ENCODE peak calls at places on chromosomes 7 and 10, in ten cellular contexts. Z is thoracic aorta, R is spleen, L is endothelial cell of umbilical vein, T is cardiac muscle cell, N is BJ, D is testis, S is upper lobe of right lung, G is lung, A is mammary epithelial cell. P is an unnamed sample. For H3K36me3, the result is how much of the 10 kb centered on the place peaks cover.

GRCh38 chr10:112262556-112262955 is 20.6 kb upstream of the TECTB start:
- DNase-seq in D (no peak), Z (no peak), S (no peak), N (no peak), T (peak), G (no peak), L (no peak), A (peak), R (no peak), P (no peak)

GRCh38 chr10:33559105-33559504 is 224.6 kb upstream of the NRP1 start:
- DNase-seq in D (no peak), R (no peak), Z (no peak), N (peak), S (no peak), L (no peak), G (no peak), A (peak), T (peak), P (peak)

GRCh38 chr10:119860866-119861601 is 11.6 kb downstream of the MCMBP start:
- DNase-seq in R (no peak), Z (no peak), N (no peak), D (no peak), A (no peak), T (no peak), S (no peak), L (no peak), G (no peak), P (no peak)

GRCh38 chr10:93458821-93459257 is 23.3 kb downstream of the MYOF start:
- DNase-seq in G (peak), T (peak), N (peak), A (peak), S (peak), R (no peak), D (peak), Z (peak), L (peak), P (no peak)

GRCh38 chr7:97187067-97187466 is 69.6 kb downstream of the SDHAF3 start:
- DNase-seq in N (peak), S (no peak), T (peak), A (peak), R (no peak), G (no peak), D (no peak), L (no peak), Z (no peak), P (peak)

GRCh38 chr7:100220833-100221718 is 1.3 kb downstream of the PVRIG start:
- DNase-seq in D (no peak), A (no peak), N (no peak), R (peak), S (no peak), Z (no peak), T (no peak), G (no peak), L (no peak), P (no peak)

GRCh38 chr10:129761166-129761565 is 202.9 kb downstream of the EBF3 start:
- DNase-seq in A (no peak), L (no peak), G (no peak), S (peak), D (no peak), Z (no peak), R (peak), T (no peak), N (no peak), P (no peak)

GRCh38 chr10:71714055-71714454 is 5.5 kb downstream of the C10orf105 start:
- DNase-seq in G (no peak), A (no peak), T (no peak), L (no peak), N (no peak), D (no peak), S (no peak), R (no peak), Z (no peak), P (no peak)

GRCh38 chr10:93126484-93127052 is 52.9 kb downstream of the CYP26A1 start:
- DNase-seq in D (no peak), T (no peak), N (no peak), Z (no peak), R (no peak), S (no peak), G (no peak), L (no peak), A (no peak), P (no peak)

GRCh38 chr10:125795111-125795510 is 19.5 kb upstream of the MMP21 start:
- DNase-seq in D (peak), N (no peak), Z (no peak), L (no peak), G (no peak), T (no peak), S (no peak), A (no peak), R (no peak), P (no peak)

GRCh38 chr10:65323802-65324201 is 1602.0 kb upstream of the LRRTM3 start:
- DNase-seq in R (no peak), L (no peak), D (no peak), A (no peak), T (no peak), N (no peak), S (no peak), G (no peak), Z (no peak), P (no peak)

GRCh38 chr10:63042256-63042655 is 90.9 kb upstream of the NRBF2 start:
- DNase-seq in S (no peak), G (no peak), T (peak), R (no peak), L (peak), Z (no peak), A (no peak), D (no peak), N (no peak), P (peak)

GRCh38 chr7:129053938-129054437 is 923 bp downstream of the TNPO3 start:
- DNase-seq in G (no peak), Z (no peak), T (peak), R (no peak), A (no peak), S (no peak), D (no peak), L (peak), N (no peak), P (no peak)

GRCh38 chr7:98354511-98355249 is 46.2 kb downstream of the BAIAP2L1 start:
- DNase-seq in G (peak), L (peak), T (peak), D (no peak), A (peak), N (no peak), R (no peak), Z (no peak), S (peak), P (no peak)

GRCh38 chr7:17774248-17774647 is 166.0 kb downstream of the SNX13 start:
- DNase-seq in A (peak), T (peak), L (no peak), D (no peak), R (no peak), G (no peak), Z (no peak), N (peak), S (no peak), P (no peak)

GRCh38 chr10:71752391-71753090 is 20.8 kb downstream of the VSIR start:
- DNase-seq in T (no peak), L (no peak), D (no peak), G (no peak), Z (no peak), R (peak), S (peak), N (no peak), A (no peak), P (no peak)

GRCh38 chr10:119159332-119159731 is 6.2 kb downstream of the SFXN4 start:
- DNase-seq in L (no peak), G (no peak), Z (no peak), R (no peak), D (no peak), S (no peak), N (no peak), T (no peak), A (no peak), P (no peak)

GRCh38 chr10:55629792-55630490 is 731.1 kb downstream of the ZWINT start:
- DNase-seq in A (no peak), N (no peak), S (peak), L (peak), Z (no peak), D (peak), R (peak), T (peak), G (no peak), P (peak)

GRCh38 chr10:6843477-6843876 is 263.4 kb upstream of the PRKCQ start:
- DNase-seq in D (no peak), N (no peak), Z (no peak), T (no peak), G (no peak), R (no peak), L (no peak), S (no peak), A (no peak), P (no peak)

GRCh38 chr7:111953611-111954010 is 252.6 kb downstream of the DOCK4 start:
- DNase-seq in D (peak), T (peak), A (peak), N (no peak), R (no peak), S (no peak), Z (no peak), L (no peak), G (no peak), P (peak)

GRCh38 chr10:4018054-4018511 is 233.1 kb upstream of the KLF6 start:
- DNase-seq in R (no peak), L (no peak), Z (no peak), N (no peak), S (no peak), T (no peak), A (no peak), G (no peak), D (no peak), P (no peak)

GRCh38 chr10:114933588-114933987 is 4.4 kb upstream of the TRUB1 start:
- DNase-seq in R (no peak), G (no peak), T (no peak), S (no peak), D (no peak), L (no peak), A (peak), Z (no peak), N (no peak), P (no peak)

GRCh38 chr7:30635798-30636197 is 41.1 kb downstream of the GARS1 start:
- DNase-seq in D (no peak), Z (no peak), L (no peak), T (no peak), R (no peak), N (no peak), S (no peak), A (no peak), G (no peak), P (no peak)

GRCh38 chr10:113704637-113705343 is 25.1 kb downstream of the CASP7 start:
- DNase-seq in S (no peak), G (no peak), L (peak), N (no peak), Z (no peak), A (peak), T (peak), D (peak), R (no peak), P (peak)

GRCh38 chr7:37942934-37943610 is 22.6 kb downstream of the EPDR1 start:
- DNase-seq in Z (no peak), G (peak), N (no peak), A (peak), L (no peak), D (peak), R (peak), S (peak), T (peak), P (no peak)

GRCh38 chr10:78196964-78197363 is 163.3 kb downstream of the RPS24 start:
- DNase-seq in T (peak), L (no peak), N (peak), Z (no peak), G (no peak), D (no peak), R (no peak), S (no peak), A (peak), P (no peak)

GRCh38 chr7:117195361-117195760 is 127.5 kb downstream of the WNT2 start:
- DNase-seq in N (no peak), D (no peak), Z (no peak), L (peak), G (no peak), A (no peak), R (no peak), T (no peak), S (no peak), P (no peak)

GRCh38 chr10:22103701-22104100 is 100.2 kb upstream of the DNAJC1 start:
- DNase-seq in G (no peak), S (no peak), D (no peak), N (no peak), T (peak), L (peak), R (no peak), A (peak), Z (no peak), P (no peak)

DNA sequence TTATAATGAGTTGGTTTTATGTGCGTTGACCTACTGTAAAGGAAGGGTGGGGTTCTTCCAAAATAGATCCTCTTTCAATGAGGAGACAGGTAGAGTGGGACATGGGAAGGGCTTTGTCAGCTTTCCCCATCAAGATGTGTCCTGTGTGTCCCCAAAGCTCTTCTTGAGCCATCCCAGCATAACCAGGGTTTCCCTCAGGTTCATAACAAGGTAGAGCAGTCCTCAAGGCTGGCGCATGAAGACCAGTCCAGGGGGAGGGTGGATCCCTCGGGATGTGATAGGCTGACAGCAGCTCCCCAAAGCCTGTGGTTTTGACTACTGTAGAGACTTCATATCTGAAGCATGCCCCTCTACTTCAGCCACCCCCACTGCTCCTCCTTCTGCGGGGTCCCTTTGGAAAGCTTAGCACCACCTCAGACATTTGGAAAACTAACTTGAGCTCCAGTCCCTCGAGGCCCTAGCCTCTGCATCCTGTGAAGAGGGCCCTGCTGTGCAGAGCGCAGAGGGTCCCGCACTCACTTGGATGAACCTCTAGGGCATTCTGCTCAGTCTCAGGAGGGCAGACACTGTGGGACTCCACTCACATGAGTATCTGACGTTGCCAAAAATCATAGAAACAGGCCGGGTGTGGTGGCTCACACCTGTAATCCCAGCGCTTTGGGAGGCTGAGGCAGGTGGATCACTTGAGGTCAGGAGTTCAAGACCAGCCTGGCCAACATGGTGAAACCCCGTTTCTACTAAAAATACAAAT is 1.0 kb upstream of the GIMAP8 start:
- DNase-seq in S (no peak), D (no peak), A (no peak), R (no peak), T (no peak), N (no peak), G (no peak), L (peak), Z (no peak), P (no peak)
- TF ChIP-seq CTCF in S (no peak), D (no peak), A (no peak), R (no peak), T (no peak), N (no peak), G (no peak), L (no peak), Z (no peak), P (no peak)

GRCh38 chr7:139626817-139627216 is 103.3 kb downstream of the CLEC2L start:
- DNase-seq in R (no peak), L (no peak), A (no peak), D (no peak), S (no peak), Z (no peak), N (no peak), G (no peak), T (no peak), P (no peak)
- H3K36me3 ChIP-seq in R (half or more), L (under half), A (under half), D (under half), S (half or more), Z (half or more), N (under half), G (half or more), T (under half), P (under half)

DNA sequence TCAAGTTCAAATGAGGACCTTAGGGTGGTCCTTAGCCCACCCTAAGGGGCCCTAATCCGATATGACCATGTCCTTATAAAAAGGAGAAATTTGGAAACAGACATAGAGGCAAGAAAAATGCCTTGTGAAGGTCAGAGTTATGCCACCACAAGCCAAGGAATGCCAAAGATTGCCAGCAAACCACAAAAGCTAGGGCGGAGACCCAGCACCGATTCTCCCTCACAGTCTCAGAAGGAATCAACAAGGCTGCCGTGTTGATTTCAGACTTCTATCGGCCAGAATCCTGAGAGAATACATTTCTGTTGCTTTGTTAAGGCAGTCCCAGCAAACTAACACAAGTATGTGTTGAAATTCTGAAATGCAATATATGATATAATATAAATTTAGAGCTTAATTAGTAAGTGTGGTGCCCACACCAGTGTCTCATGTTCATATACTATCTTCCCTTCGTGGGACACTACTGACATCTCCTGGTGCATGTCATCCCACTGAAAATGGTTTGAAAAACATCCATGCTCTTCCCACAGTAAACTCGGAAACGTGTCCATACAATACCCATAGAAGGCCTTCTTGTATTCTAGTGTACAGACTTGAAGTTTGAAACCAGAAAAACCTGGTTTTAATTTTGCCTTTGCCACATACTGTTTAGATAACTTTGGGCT is 349.0 kb downstream of the TNS3 start:
- DNase-seq in T (peak), N (no peak), S (no peak), Z (no peak), G (no peak), D (no peak), R (no peak), L (no peak), A (no peak), P (no peak)
- TF ChIP-seq CTCF in T (no peak), N (no peak), S (no peak), Z (no peak), G (no peak), D (no peak), R (no peak), L (no peak), A (no peak), P (no peak)

GRCh38 chr7:141744131-141744530 is 6.0 kb downstream of the SSBP1 start:
- DNase-seq in Z (no peak), L (no peak), D (no peak), R (no peak), G (no peak), N (no peak), S (no peak), A (no peak), T (no peak), P (no peak)

GRCh38 chr7:141752634-141753033 is 11.3 kb upstream of the TAS2R3 start:
- DNase-seq in D (no peak), S (no peak), Z (no peak), G (no peak), A (no peak), R (no peak), L (no peak), T (no peak), N (no peak), P (peak)

GRCh38 chr7:141748401-141748800 is 10.2 kb downstream of the SSBP1 start:
- DNase-seq in N (no peak), A (no peak), R (no peak), T (no peak), D (no peak), L (no peak), S (no peak), G (no peak), Z (no peak), P (no peak)
- H3K36me3 ChIP-seq in N (under half), A (half or more), R (half or more), T (half or more), D (under half), L (under half), S (half or more), G (under half), Z (half or more), P (half or more)

GRCh38 chr10:64130152-64130551 is 609.0 kb downstream of the REEP3 start:
- DNase-seq in S (no peak), D (no peak), L (no peak), R (no peak), Z (no peak), N (no peak), T (no peak), A (no peak), G (no peak), P (no peak)
- TF ChIP-seq CTCF in S (no peak), D (no peak), L (no peak), R (no peak), Z (no peak), N (no peak), T (no peak), A (no peak), G (no peak), P (peak)

GRCh38 chr7:44801890-44802289 is 5.4 kb downstream of the PPIA start:
- DNase-seq in R (no peak), A (peak), Z (no peak), D (no peak), L (no peak), T (peak), N (no peak), G (no peak), S (no peak), P (no peak)

GRCh38 chr7:44797329-44798258 is 1.1 kb downstream of the PPIA start:
- DNase-seq in A (peak), D (peak), G (peak), R (peak), S (peak), T (peak), Z (peak), L (peak), N (peak), P (peak)

GRCh38 chr7:44802418-44803025 is 6.0 kb downstream of the PPIA start:
- DNase-seq in R (no peak), S (no peak), A (no peak), D (no peak), T (no peak), L (no peak), G (no peak), Z (no peak), N (no peak), P (no peak)

GRCh38 chr7:44798649-44799275 is 2.3 kb downstream of the PPIA start:
- DNase-seq in Z (no peak), N (no peak), T (no peak), L (no peak), G (no peak), S (no peak), R (no peak), D (no peak), A (no peak), P (no peak)

GRCh38 chr7:44799939-44800338 is 3.5 kb downstream of the PPIA start:
- DNase-seq in Z (no peak), T (no peak), D (no peak), L (no peak), A (no peak), N (no peak), G (no peak), R (no peak), S (no peak), P (no peak)
- H3K36me3 ChIP-seq in Z (under half), T (under half), D (under half), L (under half), A (under half), N (under half), G (under half), R (half or more), S (half or more), P (half or more)

P was measured in BE2C.